ENCODE peak calls at places on chromosomes 11 and 22, in six cellular contexts. D is Kasumi-1, R is upper lobe of right lung, G is body of pancreas, Y is T-helper 2 cell, L is suprapubic skin. A is an unnamed sample.

GRCh38 chr22:50473855-50474671 is 772 bp downstream of the SBF1 start:
- DNase-seq in Y (no peak), R (peak), L (peak), D (peak), G (peak), A (no peak)

GRCh38 chr22:28032896-28033295 is 113.8 kb upstream of the PITPNB start:
- DNase-seq in R (no peak), G (no peak), L (no peak), Y (no peak), D (no peak), A (no peak)

GRCh38 chr11:128473631-128474030 is 113.7 kb downstream of the ETS1 start:
- DNase-seq in Y (no peak), G (no peak), D (no peak), R (no peak), L (no peak), A (no peak)

GRCh38 chr11:125123947-125124633 is 12.7 kb upstream of the TMEM218 start:
- DNase-seq in D (peak), Y (no peak), R (peak), L (no peak), G (peak), A (no peak)

GRCh38 chr22:23282089-23282501 is 101.8 kb downstream of the BCR start:
- DNase-seq in Y (no peak), D (no peak), L (peak), G (peak), R (peak), A (no peak)

GRCh38 chr11:78229106-78229505 is 40.4 kb downstream of the USP35 start:
- DNase-seq in R (no peak), D (no peak), G (no peak), Y (no peak), L (peak), A (no peak)

GRCh38 chr22:26990503-26991189 is 333.3 kb downstream of the MIAT start:
- DNase-seq in G (no peak), D (no peak), Y (no peak), R (no peak), L (no peak), A (no peak)

GRCh38 chr11:9274499-9275228 is 9.5 kb upstream of the DENND5A start:
- DNase-seq in R (no peak), Y (no peak), L (no peak), D (no peak), G (no peak), A (no peak)

GRCh38 chr11:912266-912665 is 1.7 kb upstream of the CHID1 start:
- DNase-seq in D (no peak), G (no peak), L (no peak), Y (no peak), R (no peak), A (no peak)

GRCh38 chr11:15819679-15820286 is 536.6 kb downstream of the SOX6 start:
- DNase-seq in G (peak), R (peak), Y (no peak), D (peak), L (peak), A (no peak)

GRCh38 chr11:96168623-96169022 is 174.4 kb downstream of the MAML2 start:
- DNase-seq in G (peak), L (peak), D (no peak), Y (no peak), R (no peak), A (no peak)

GRCh38 chr11:8775341-8776133 is 92.9 kb downstream of the RPL27A start:
- DNase-seq in G (peak), L (no peak), D (no peak), R (no peak), Y (no peak), A (no peak)

GRCh38 chr11:9992306-9992705 is 301.7 kb downstream of the SBF2 start:
- DNase-seq in Y (no peak), G (no peak), L (no peak), D (no peak), R (no peak), A (no peak)

GRCh38 chr22:42145175-42145574 is 14.6 kb upstream of the CYP2D6 start:
- DNase-seq in G (no peak), R (no peak), Y (no peak), D (no peak), L (no peak), A (no peak)

GRCh38 chr11:37533830-37534229 is 935.8 kb upstream of the RAG2 start:
- DNase-seq in D (no peak), R (no peak), Y (no peak), G (no peak), L (no peak), A (no peak)

GRCh38 chr22:46201059-46201757 is 48.9 kb downstream of the CDPF1 start:
- DNase-seq in Y (no peak), R (no peak), G (peak), L (no peak), D (no peak), A (no peak)

GRCh38 chr11:12864316-12865156 is 144.6 kb upstream of the RASSF10 start:
- DNase-seq in R (no peak), G (peak), D (no peak), L (no peak), Y (no peak), A (no peak)

GRCh38 chr11:81070948-81071347 is 1630.1 kb upstream of the TENM4 start:
- DNase-seq in D (peak), R (no peak), G (no peak), Y (no peak), L (no peak), A (no peak)

GRCh38 chr22:38756631-38757463 is 1.0 kb upstream of the SUN2 start:
- DNase-seq in D (peak), G (no peak), Y (no peak), L (no peak), R (peak), A (no peak)

GRCh38 chr11:128701086-128701485 is 7.2 kb downstream of the FLI1 start:
- DNase-seq in Y (no peak), L (no peak), R (no peak), G (no peak), D (no peak), A (no peak)

GRCh38 chr11:8832571-8833260 is 78.3 kb upstream of the AKIP1 start:
- DNase-seq in L (no peak), G (no peak), R (peak), D (peak), Y (no peak), A (no peak)

GRCh38 chr22:35739642-35740041 is 22.0 kb downstream of the APOL5 start:
- DNase-seq in D (no peak), L (no peak), R (no peak), Y (no peak), G (no peak), A (no peak)

GRCh38 chr22:25399649-25400151 is 164.8 kb upstream of the GRK3 start:
- DNase-seq in L (no peak), G (no peak), Y (no peak), D (no peak), R (no peak), A (no peak)

GRCh38 chr22:38649841-38650522 is 6.2 kb downstream of the FAM227A start:
- DNase-seq in R (no peak), G (no peak), L (no peak), D (no peak), Y (no peak), A (no peak)

GRCh38 chr11:106627694-106628093 is 390.6 kb downstream of the GUCY1A2 start:
- DNase-seq in R (no peak), L (no peak), Y (no peak), D (no peak), G (no peak), A (no peak)

GRCh38 chr22:26462971-26463661 is 20.5 kb downstream of the HPS4 start:
- DNase-seq in Y (no peak), D (no peak), R (no peak), L (no peak), G (no peak), A (no peak)